ENCODE peak calls at places on chromosomes 16 and 17, in four cellular contexts. One of them, this sample, is unnamed.

GRCh38 chr16:30755955-30756780 is 5.7 kb downstream of the CFAP119 start:
- DNase-seq in prostate gland: no peak
- DNase-seq in AML-193: no peak
- DNase-seq in Calu3: no peak
- DNase-seq in this sample: no peak

GRCh38 chr17:80619535-80620235 is 75.0 kb downstream of the RPTOR start:
- DNase-seq in prostate gland: no peak
- DNase-seq in AML-193: no peak
- DNase-seq in Calu3: peak
- DNase-seq in this sample: no peak

GRCh38 chr17:8791910-8792270 is 7.3 kb downstream of the MFSD6L start:
- DNase-seq in Calu3: no peak
- DNase-seq in prostate gland: no peak
- DNase-seq in AML-193: no peak
- DNase-seq in this sample: no peak

GRCh38 chr17:69269174-69269998 is 40.8 kb upstream of the ABCA10 start:
- DNase-seq in prostate gland: no peak
- DNase-seq in Calu3: no peak
- DNase-seq in AML-193: no peak
- DNase-seq in this sample: no peak

GRCh38 chr17:77801545-77802332 is 156.8 kb upstream of the TNRC6C start:
- DNase-seq in AML-193: no peak
- DNase-seq in Calu3: no peak
- DNase-seq in prostate gland: no peak
- DNase-seq in this sample: no peak

GRCh38 chr16:30844671-30845449 is 49.0 kb downstream of the BCL7C start:
- DNase-seq in Calu3: peak
- DNase-seq in AML-193: peak
- DNase-seq in prostate gland: peak
- DNase-seq in this sample: peak

GRCh38 chr17:40293363-40293762 is 5.7 kb downstream of the CDC6 start:
- DNase-seq in Calu3: no peak
- DNase-seq in prostate gland: no peak
- DNase-seq in AML-193: no peak
- DNase-seq in this sample: no peak

GRCh38 chr17:79933863-79934652 is 94.8 kb upstream of the CBX4 start:
- DNase-seq in Calu3: peak
- DNase-seq in prostate gland: no peak
- DNase-seq in AML-193: peak
- DNase-seq in this sample: no peak

GRCh38 chr17:34622862-34623261 is 43.5 kb downstream of the TMEM132E start:
- DNase-seq in prostate gland: no peak
- DNase-seq in Calu3: no peak
- DNase-seq in AML-193: no peak
- DNase-seq in this sample: no peak

GRCh38 chr17:42548070-42548837 is 4.5 kb upstream of the HSD17B1 start:
- DNase-seq in AML-193: no peak
- DNase-seq in prostate gland: peak
- DNase-seq in Calu3: peak
- DNase-seq in this sample: peak

GRCh38 chr16:65782537-65783290 is 583.8 kb upstream of the CDH5 start:
- DNase-seq in prostate gland: peak
- DNase-seq in AML-193: no peak
- DNase-seq in Calu3: no peak
- DNase-seq in this sample: no peak

GRCh38 chr16:88023786-88024185 is 72.6 kb downstream of the BANP start:
- DNase-seq in Calu3: no peak
- DNase-seq in AML-193: no peak
- DNase-seq in prostate gland: no peak
- DNase-seq in this sample: no peak

GRCh38 chr16:30368122-30368791 is 2.0 kb downstream of the TBC1D10B start:
- DNase-seq in prostate gland: no peak
- DNase-seq in AML-193: peak
- DNase-seq in Calu3: peak
- DNase-seq in this sample: no peak

GRCh38 chr17:33014751-33015150 is 23.1 kb downstream of the SPACA3 start:
- DNase-seq in AML-193: no peak
- DNase-seq in Calu3: peak
- DNase-seq in prostate gland: no peak
- DNase-seq in this sample: no peak

GRCh38 chr16:15041260-15042011 is 14.4 kb downstream of the NTAN1 start:
- DNase-seq in Calu3: no peak
- DNase-seq in AML-193: no peak
- DNase-seq in prostate gland: peak
- DNase-seq in this sample: no peak

GRCh38 chr17:82678265-82678891 is 20.1 kb downstream of the RAB40B start:
- DNase-seq in prostate gland: no peak
- DNase-seq in Calu3: no peak
- DNase-seq in AML-193: no peak
- DNase-seq in this sample: no peak

GRCh38 chr16:29911676-29912010 is 11.4 kb downstream of the ASPHD1 start:
- DNase-seq in Calu3: no peak
- DNase-seq in AML-193: no peak
- DNase-seq in prostate gland: no peak
- DNase-seq in this sample: no peak

GRCh38 chr17:30476726-30477082 is 504 bp upstream of the GOSR1 start:
- DNase-seq in prostate gland: no peak
- DNase-seq in AML-193: no peak
- DNase-seq in Calu3: peak
- DNase-seq in this sample: peak

GRCh38 chr16:57379579-57379978 is 7.3 kb downstream of the CX3CL1 start:
- DNase-seq in prostate gland: no peak
- DNase-seq in AML-193: no peak
- DNase-seq in Calu3: peak
- DNase-seq in this sample: no peak

GRCh38 chr17:66240630-66241029 is 11.4 kb upstream of the APOH start:
- DNase-seq in Calu3: no peak
- DNase-seq in prostate gland: no peak
- DNase-seq in AML-193: no peak
- DNase-seq in this sample: no peak

GRCh38 chr17:18248300-18248731 is 10.2 kb downstream of the FLII start:
- DNase-seq in prostate gland: peak
- DNase-seq in AML-193: peak
- DNase-seq in Calu3: peak
- DNase-seq in this sample: peak

GRCh38 chr17:64058547-64059115 is 38.2 kb upstream of the ICAM2 start:
- DNase-seq in AML-193: no peak
- DNase-seq in Calu3: no peak
- DNase-seq in prostate gland: no peak
- DNase-seq in this sample: no peak

GRCh38 chr17:79925242-79925957 is 86.2 kb upstream of the CBX4 start:
- DNase-seq in prostate gland: peak
- DNase-seq in Calu3: peak
- DNase-seq in AML-193: no peak
- DNase-seq in this sample: no peak

GRCh38 chr17:33986566-33986965 is 268.5 kb upstream of the CCL2 start:
- DNase-seq in AML-193: no peak
- DNase-seq in prostate gland: no peak
- DNase-seq in Calu3: no peak
- DNase-seq in this sample: no peak

GRCh38 chr16:46830417-46830901 is 521 bp downstream of the C16orf87 start:
- DNase-seq in prostate gland: peak
- DNase-seq in Calu3: no peak
- DNase-seq in AML-193: no peak
- DNase-seq in this sample: no peak

GRCh38 chr17:73432624-73433190 is 120.9 kb upstream of the CDC42EP4 start:
- DNase-seq in AML-193: no peak
- DNase-seq in Calu3: no peak
- DNase-seq in prostate gland: no peak
- DNase-seq in this sample: no peak

GRCh38 chr17:75845058-75845711 is 981 bp upstream of the UNC13D start:
- DNase-seq in Calu3: peak
- DNase-seq in prostate gland: peak
- DNase-seq in AML-193: peak
- DNase-seq in this sample: peak

GRCh38 chr16:50151744-50152143 is 1.4 kb upstream of the TENT4B start:
- DNase-seq in Calu3: no peak
- DNase-seq in prostate gland: no peak
- DNase-seq in AML-193: no peak
- DNase-seq in this sample: no peak

GRCh38 chr16:56013962-56014552 is 138.9 kb upstream of the CES5A start:
- DNase-seq in prostate gland: no peak
- DNase-seq in AML-193: peak
- DNase-seq in Calu3: peak
- DNase-seq in this sample: peak

GRCh38 chr16:4260360-4260759 is 12.5 kb downstream of the TFAP4 start:
- DNase-seq in AML-193: no peak
- DNase-seq in prostate gland: peak
- DNase-seq in Calu3: peak
- DNase-seq in this sample: no peak

GRCh38 chr16:68596266-68596665 is 48.8 kb upstream of the CDH3 start:
- DNase-seq in AML-193: no peak
- DNase-seq in prostate gland: no peak
- DNase-seq in Calu3: no peak
- DNase-seq in this sample: no peak

GRCh38 chr17:17818088-17818526 is 18.7 kb downstream of the SREBF1 start:
- DNase-seq in AML-193: no peak
- DNase-seq in prostate gland: peak
- DNase-seq in Calu3: no peak
- DNase-seq in this sample: no peak

GRCh38 chr17:7551396-7551795 is 2.5 kb downstream of the TNFSF12 start:
- DNase-seq in AML-193: no peak
- DNase-seq in Calu3: no peak
- DNase-seq in prostate gland: no peak
- DNase-seq in this sample: no peak

GRCh38 chr17:50558581-50558954 is 1.9 kb upstream of the CACNA1G start:
- DNase-seq in Calu3: no peak
- DNase-seq in prostate gland: no peak
- DNase-seq in AML-193: no peak
- DNase-seq in this sample: no peak

GRCh38 chr17:67496286-67496685 is 119.2 kb downstream of the PITPNC1 start:
- DNase-seq in AML-193: no peak
- DNase-seq in Calu3: no peak
- DNase-seq in prostate gland: no peak
- DNase-seq in this sample: no peak

GRCh38 chr17:36849871-36850348 is 87.4 kb upstream of the LHX1 start:
- DNase-seq in AML-193: no peak
- DNase-seq in prostate gland: no peak
- DNase-seq in Calu3: peak
- DNase-seq in this sample: peak

GRCh38 chr16:87076950-87077749 is 240.0 kb downstream of the C16orf95 start:
- DNase-seq in AML-193: peak
- DNase-seq in prostate gland: no peak
- DNase-seq in Calu3: peak
- DNase-seq in this sample: peak

GRCh38 chr17:79797492-79798295 is 817 bp upstream of the CBX8 start:
- DNase-seq in AML-193: no peak
- DNase-seq in prostate gland: no peak
- DNase-seq in Calu3: no peak
- DNase-seq in this sample: no peak